ENCODE peak calls at places on chromosomes 16 and 17, in eight cellular contexts. One of them, this sample, is unnamed.

GRCh38 chr16:84407588-84408313 is 39.4 kb downstream of the ATP2C2 start:
- DNase-seq in sigmoid colon: no peak
- DNase-seq in stomach: no peak
- DNase-seq in endothelial cell of umbilical vein: no peak
- DNase-seq in transverse colon: no peak
- DNase-seq in HCT116: no peak
- DNase-seq in HepG2: no peak
- DNase-seq in K562: no peak
- DNase-seq in this sample: no peak

GRCh38 chr17:68456529-68457167 is 648 bp downstream of the WIPI1 start:
- DNase-seq in sigmoid colon: peak
- DNase-seq in stomach: peak
- DNase-seq in endothelial cell of umbilical vein: peak
- DNase-seq in transverse colon: peak
- DNase-seq in HCT116: peak
- DNase-seq in HepG2: peak
- DNase-seq in K562: no peak
- DNase-seq in this sample: peak

GRCh38 chr16:69187891-69188451 is 1.0 kb downstream of the SNTB2 start:
- DNase-seq in sigmoid colon: peak
- DNase-seq in stomach: peak
- DNase-seq in endothelial cell of umbilical vein: peak
- DNase-seq in transverse colon: peak
- DNase-seq in HCT116: no peak
- DNase-seq in HepG2: peak
- DNase-seq in K562: peak
- DNase-seq in this sample: peak

GRCh38 chr16:89020068-89020924 is 43.3 kb upstream of the CBFA2T3 start:
- DNase-seq in sigmoid colon: peak
- DNase-seq in stomach: no peak
- DNase-seq in endothelial cell of umbilical vein: no peak
- DNase-seq in transverse colon: no peak
- DNase-seq in HCT116: no peak
- DNase-seq in HepG2: no peak
- DNase-seq in K562: peak
- DNase-seq in this sample: peak

GRCh38 chr16:11379420-11379819 is 34.2 kb downstream of the RMI2 start:
- DNase-seq in sigmoid colon: peak
- DNase-seq in stomach: peak
- DNase-seq in endothelial cell of umbilical vein: no peak
- DNase-seq in transverse colon: no peak
- DNase-seq in HCT116: no peak
- DNase-seq in HepG2: no peak
- DNase-seq in K562: no peak
- DNase-seq in this sample: no peak

GRCh38 chr16:2482181-2483107 is 7.5 kb downstream of the TBC1D24 start:
- DNase-seq in sigmoid colon: peak
- DNase-seq in stomach: no peak
- DNase-seq in endothelial cell of umbilical vein: no peak
- DNase-seq in transverse colon: peak
- DNase-seq in HCT116: no peak
- DNase-seq in HepG2: no peak
- DNase-seq in K562: no peak
- DNase-seq in this sample: peak

GRCh38 chr17:69802045-69802740 is 272.8 kb upstream of the KCNJ16 start:
- DNase-seq in sigmoid colon: no peak
- DNase-seq in stomach: no peak
- DNase-seq in endothelial cell of umbilical vein: no peak
- DNase-seq in transverse colon: no peak
- DNase-seq in HCT116: no peak
- DNase-seq in HepG2: no peak
- DNase-seq in K562: no peak
- DNase-seq in this sample: peak

GRCh38 chr16:30948087-30948955 is 547 bp upstream of the ORAI3 start:
- DNase-seq in sigmoid colon: peak
- DNase-seq in stomach: peak
- DNase-seq in endothelial cell of umbilical vein: peak
- DNase-seq in transverse colon: peak
- DNase-seq in HCT116: peak
- DNase-seq in HepG2: peak
- DNase-seq in K562: peak
- DNase-seq in this sample: peak

GRCh38 chr17:40192961-40193360 is 15.7 kb downstream of the RAPGEFL1 start:
- DNase-seq in sigmoid colon: no peak
- DNase-seq in stomach: no peak
- DNase-seq in endothelial cell of umbilical vein: no peak
- DNase-seq in transverse colon: no peak
- DNase-seq in HCT116: no peak
- DNase-seq in HepG2: no peak
- DNase-seq in K562: no peak
- DNase-seq in this sample: no peak

DNA sequence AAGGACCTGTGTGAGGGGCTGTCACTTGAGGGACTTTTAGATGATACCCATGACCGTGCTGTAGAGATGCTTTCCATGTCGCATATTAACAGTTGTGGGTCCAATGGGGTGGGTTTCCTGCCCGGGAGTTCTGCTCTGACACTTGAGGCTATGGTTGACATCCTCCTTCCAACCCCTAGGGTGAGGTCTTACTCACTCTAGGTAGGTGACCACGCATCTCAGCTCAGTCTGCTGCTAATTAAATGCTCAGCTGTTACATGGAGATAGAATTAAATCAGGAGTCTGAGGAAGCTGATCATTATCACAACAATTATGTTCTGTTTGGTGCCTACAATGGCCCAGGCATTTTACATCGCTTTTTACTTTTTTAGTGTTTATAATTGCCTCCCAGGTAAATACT is 40.2 kb downstream of the OSBPL7 start:
- DNase-seq in sigmoid colon: no peak
- DNase-seq in stomach: no peak
- DNase-seq in endothelial cell of umbilical vein: no peak
- DNase-seq in transverse colon: no peak
- DNase-seq in HCT116: no peak
- DNase-seq in HepG2: no peak
- DNase-seq in K562: no peak
- DNase-seq in this sample: no peak
- TF ChIP-seq POLR2AphosphoS5 in sigmoid colon: no peak
- TF ChIP-seq POLR2AphosphoS5 in stomach: no peak
- TF ChIP-seq POLR2AphosphoS5 in endothelial cell of umbilical vein: no peak
- TF ChIP-seq POLR2AphosphoS5 in transverse colon: no peak
- TF ChIP-seq POLR2AphosphoS5 in HCT116: no peak
- TF ChIP-seq POLR2AphosphoS5 in HepG2: no peak
- TF ChIP-seq POLR2AphosphoS5 in K562: no peak
- TF ChIP-seq POLR2AphosphoS5 in this sample: no peak

GRCh38 chr16:12788758-12789157 is 14.9 kb downstream of the CPPED1 start:
- DNase-seq in sigmoid colon: no peak
- DNase-seq in stomach: no peak
- DNase-seq in endothelial cell of umbilical vein: no peak
- DNase-seq in transverse colon: no peak
- DNase-seq in HCT116: no peak
- DNase-seq in HepG2: no peak
- DNase-seq in K562: no peak
- DNase-seq in this sample: no peak
- TF ChIP-seq CTCF in sigmoid colon: no peak
- TF ChIP-seq CTCF in stomach: no peak
- TF ChIP-seq CTCF in endothelial cell of umbilical vein: no peak
- TF ChIP-seq CTCF in transverse colon: no peak
- TF ChIP-seq CTCF in HCT116: no peak
- TF ChIP-seq CTCF in HepG2: no peak
- TF ChIP-seq CTCF in K562: no peak
- TF ChIP-seq CTCF in this sample: no peak

GRCh38 chr16:57284206-57284951 is at the start of gene PLLP:
- DNase-seq in sigmoid colon: peak
- DNase-seq in stomach: peak
- DNase-seq in endothelial cell of umbilical vein: peak
- DNase-seq in transverse colon: peak
- DNase-seq in HCT116: no peak
- DNase-seq in HepG2: no peak
- DNase-seq in K562: peak
- DNase-seq in this sample: peak

GRCh38 chr16:57283956-57284205 is 591 bp downstream of the PLLP start:
- DNase-seq in sigmoid colon: no peak
- DNase-seq in stomach: no peak
- DNase-seq in endothelial cell of umbilical vein: no peak
- DNase-seq in transverse colon: no peak
- DNase-seq in HCT116: no peak
- DNase-seq in HepG2: no peak
- DNase-seq in K562: no peak
- DNase-seq in this sample: no peak

GRCh38 chr16:57282510-57283213 is 1.8 kb downstream of the PLLP start:
- DNase-seq in sigmoid colon: peak
- DNase-seq in stomach: no peak
- DNase-seq in endothelial cell of umbilical vein: no peak
- DNase-seq in transverse colon: no peak
- DNase-seq in HCT116: no peak
- DNase-seq in HepG2: no peak
- DNase-seq in K562: no peak
- DNase-seq in this sample: peak

GRCh38 chr16:57284952-57285263 is 436 bp upstream of the PLLP start:
- DNase-seq in sigmoid colon: no peak
- DNase-seq in stomach: no peak
- DNase-seq in endothelial cell of umbilical vein: no peak
- DNase-seq in transverse colon: no peak
- DNase-seq in HCT116: no peak
- DNase-seq in HepG2: no peak
- DNase-seq in K562: no peak
- DNase-seq in this sample: no peak

DNA sequence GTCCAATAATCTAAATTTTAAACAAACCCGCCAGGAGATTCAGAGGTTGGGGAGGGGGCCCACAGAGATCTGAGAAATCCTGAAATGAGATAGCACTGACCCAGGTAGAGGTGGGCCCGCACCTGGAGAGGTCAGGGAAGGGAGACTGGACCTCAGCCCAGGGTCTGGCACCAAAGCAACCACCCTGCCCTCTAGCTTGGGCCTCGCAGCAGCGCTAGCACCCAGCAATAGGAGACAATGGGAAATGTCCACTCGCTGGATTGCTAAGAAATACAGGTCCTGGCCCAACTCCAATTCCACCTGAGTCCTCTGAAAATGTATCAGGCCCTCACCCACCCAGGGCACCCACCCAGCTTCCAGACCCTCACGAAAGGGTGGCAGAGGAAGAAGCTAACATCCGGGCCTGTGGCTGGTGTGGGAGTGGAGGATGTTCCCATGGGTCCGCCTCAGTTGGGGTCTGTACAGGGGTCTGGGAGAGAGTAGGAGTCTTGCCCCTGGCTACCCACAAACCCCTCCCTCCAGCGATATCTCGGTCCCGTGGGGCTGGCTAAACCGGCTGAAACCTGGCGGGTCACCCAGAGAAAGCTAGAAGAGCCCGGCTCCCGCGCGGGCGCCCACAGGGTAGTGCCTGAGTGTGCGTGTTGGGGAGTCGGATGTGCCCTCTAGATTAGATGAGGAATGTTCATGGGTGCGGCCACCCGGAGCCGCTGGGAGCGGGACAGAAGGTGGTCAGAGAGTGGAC is 1.1 kb downstream of the PLLP start:
- DNase-seq in sigmoid colon: peak
- DNase-seq in stomach: peak
- DNase-seq in endothelial cell of umbilical vein: no peak
- DNase-seq in transverse colon: no peak
- DNase-seq in HCT116: no peak
- DNase-seq in HepG2: no peak
- DNase-seq in K562: no peak
- DNase-seq in this sample: peak
- TF ChIP-seq POLR2A in sigmoid colon: no peak
- TF ChIP-seq POLR2A in stomach: no peak
- TF ChIP-seq POLR2A in endothelial cell of umbilical vein: no peak
- TF ChIP-seq POLR2A in transverse colon: no peak
- TF ChIP-seq POLR2A in HCT116: no peak
- TF ChIP-seq POLR2A in HepG2: peak
- TF ChIP-seq POLR2A in K562: no peak
- TF ChIP-seq POLR2A in this sample: peak

DNA sequence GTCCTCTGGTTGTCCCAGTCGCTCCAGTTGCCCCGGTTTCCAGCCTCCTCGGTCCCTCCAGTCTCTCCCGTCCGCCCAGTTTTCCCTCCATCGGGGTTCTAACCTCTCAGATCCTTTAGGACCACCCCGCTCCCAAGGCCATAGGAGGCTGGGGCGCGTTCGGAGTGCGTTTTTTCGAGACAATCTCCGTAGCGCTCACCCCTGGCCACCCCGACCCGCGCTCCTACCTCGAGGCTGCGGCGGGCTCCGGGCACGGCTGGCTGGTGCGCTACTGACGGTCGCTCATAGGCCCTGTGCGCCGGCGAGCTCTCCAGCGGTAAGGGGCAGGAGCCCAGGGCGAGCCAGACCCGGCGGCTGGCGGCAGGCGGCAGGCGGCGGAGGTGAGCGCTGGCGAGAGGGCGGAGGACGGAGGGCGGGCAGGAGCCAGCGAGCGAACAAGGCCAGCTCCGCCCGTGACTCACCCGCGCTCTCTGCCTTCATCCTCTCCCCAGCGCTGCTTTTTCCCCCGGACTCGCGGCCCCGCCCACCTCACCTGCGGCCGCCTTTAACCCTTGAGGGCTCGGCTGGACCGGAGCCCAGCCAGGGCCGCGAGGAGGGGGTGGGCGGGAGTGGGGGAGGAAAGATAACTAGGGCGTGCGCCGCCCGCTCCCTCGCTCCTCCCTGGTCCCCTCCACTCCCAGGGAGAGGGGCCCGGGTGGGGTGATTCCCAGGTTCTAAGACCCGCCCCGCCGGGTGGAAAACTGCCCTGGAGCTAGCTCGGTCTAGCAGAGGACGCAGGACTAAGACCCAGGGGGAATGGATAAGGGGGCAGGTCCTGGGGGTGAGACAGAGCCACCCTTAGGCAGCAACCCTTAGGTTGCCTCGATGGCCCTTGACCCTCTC is at the start of gene SP6:
- DNase-seq in sigmoid colon: no peak
- DNase-seq in stomach: peak
- DNase-seq in endothelial cell of umbilical vein: peak
- DNase-seq in transverse colon: peak
- DNase-seq in HCT116: peak
- DNase-seq in HepG2: peak
- DNase-seq in K562: peak
- DNase-seq in this sample: peak
- TF ChIP-seq POLR2AphosphoS5 in sigmoid colon: no peak
- TF ChIP-seq POLR2AphosphoS5 in stomach: no peak
- TF ChIP-seq POLR2AphosphoS5 in endothelial cell of umbilical vein: peak
- TF ChIP-seq POLR2AphosphoS5 in transverse colon: peak
- TF ChIP-seq POLR2AphosphoS5 in HCT116: peak
- TF ChIP-seq POLR2AphosphoS5 in HepG2: no peak
- TF ChIP-seq POLR2AphosphoS5 in K562: no peak
- TF ChIP-seq POLR2AphosphoS5 in this sample: no peak

GRCh38 chr16:52912565-52913173 is 140.0 kb downstream of the CHD9NB start:
- DNase-seq in sigmoid colon: no peak
- DNase-seq in stomach: peak
- DNase-seq in endothelial cell of umbilical vein: peak
- DNase-seq in transverse colon: peak
- DNase-seq in HCT116: peak
- DNase-seq in HepG2: peak
- DNase-seq in K562: peak
- DNase-seq in this sample: peak
- TF ChIP-seq CTCF in sigmoid colon: peak
- TF ChIP-seq CTCF in stomach: peak
- TF ChIP-seq CTCF in endothelial cell of umbilical vein: peak
- TF ChIP-seq CTCF in transverse colon: peak
- TF ChIP-seq CTCF in HCT116: peak
- TF ChIP-seq CTCF in HepG2: peak
- TF ChIP-seq CTCF in K562: peak
- TF ChIP-seq CTCF in this sample: peak

This sample was measured in upper lobe of left lung.